ENCODE peak calls at places on chromosomes 13 and 19, in six cellular contexts. One of them, this sample, is unnamed.

GRCh38 chr13:97372929-97373328 is 61.0 kb upstream of the RAP2A start:
- DNase-seq in kidney tubule cell: no peak
- DNase-seq in HAP-1: no peak
- DNase-seq in occipital lobe: peak
- DNase-seq in activated naive CD4-positive, alpha-beta T cell treated with anti-CD3 and anti-CD28 coated beads for 36 hours: no peak
- DNase-seq in nucleus accumbens: no peak
- DNase-seq in this sample: peak

GRCh38 chr13:112219753-112220152 is 152.8 kb downstream of the SOX1 start:
- DNase-seq in kidney tubule cell: no peak
- DNase-seq in HAP-1: no peak
- DNase-seq in occipital lobe: no peak
- DNase-seq in activated naive CD4-positive, alpha-beta T cell treated with anti-CD3 and anti-CD28 coated beads for 36 hours: no peak
- DNase-seq in nucleus accumbens: no peak
- DNase-seq in this sample: no peak

GRCh38 chr13:35481777-35482176 is 5.3 kb upstream of the MAB21L1 start:
- DNase-seq in kidney tubule cell: no peak
- DNase-seq in HAP-1: no peak
- DNase-seq in occipital lobe: no peak
- DNase-seq in activated naive CD4-positive, alpha-beta T cell treated with anti-CD3 and anti-CD28 coated beads for 36 hours: no peak
- DNase-seq in nucleus accumbens: no peak
- DNase-seq in this sample: no peak

GRCh38 chr19:48674216-48674809 is 1.5 kb upstream of the NTN5 start:
- DNase-seq in kidney tubule cell: no peak
- DNase-seq in HAP-1: no peak
- DNase-seq in occipital lobe: no peak
- DNase-seq in activated naive CD4-positive, alpha-beta T cell treated with anti-CD3 and anti-CD28 coated beads for 36 hours: no peak
- DNase-seq in nucleus accumbens: no peak
- DNase-seq in this sample: no peak

GRCh38 chr19:55283548-55284393 is at the start of gene BRSK1:
- DNase-seq in kidney tubule cell: peak
- DNase-seq in HAP-1: peak
- DNase-seq in occipital lobe: peak
- DNase-seq in activated naive CD4-positive, alpha-beta T cell treated with anti-CD3 and anti-CD28 coated beads for 36 hours: peak
- DNase-seq in nucleus accumbens: peak
- DNase-seq in this sample: peak

GRCh38 chr13:33817513-33817842 is 471 bp upstream of the RFC3 start:
- DNase-seq in kidney tubule cell: no peak
- DNase-seq in HAP-1: no peak
- DNase-seq in occipital lobe: no peak
- DNase-seq in activated naive CD4-positive, alpha-beta T cell treated with anti-CD3 and anti-CD28 coated beads for 36 hours: no peak
- DNase-seq in nucleus accumbens: no peak
- DNase-seq in this sample: no peak

GRCh38 chr19:17321655-17322489 is 12.5 kb downstream of the DDA1 start:
- DNase-seq in kidney tubule cell: no peak
- DNase-seq in HAP-1: no peak
- DNase-seq in occipital lobe: no peak
- DNase-seq in activated naive CD4-positive, alpha-beta T cell treated with anti-CD3 and anti-CD28 coated beads for 36 hours: no peak
- DNase-seq in nucleus accumbens: no peak
- DNase-seq in this sample: no peak

GRCh38 chr19:16326401-16327130 is 1.9 kb downstream of the KLF2 start:
- DNase-seq in kidney tubule cell: no peak
- DNase-seq in HAP-1: peak
- DNase-seq in occipital lobe: no peak
- DNase-seq in activated naive CD4-positive, alpha-beta T cell treated with anti-CD3 and anti-CD28 coated beads for 36 hours: peak
- DNase-seq in nucleus accumbens: no peak
- DNase-seq in this sample: no peak

GRCh38 chr13:79528759-79529191 is 47.8 kb downstream of the NDFIP2 start:
- DNase-seq in kidney tubule cell: no peak
- DNase-seq in HAP-1: no peak
- DNase-seq in occipital lobe: no peak
- DNase-seq in activated naive CD4-positive, alpha-beta T cell treated with anti-CD3 and anti-CD28 coated beads for 36 hours: no peak
- DNase-seq in nucleus accumbens: no peak
- DNase-seq in this sample: no peak

GRCh38 chr19:16168465-16169081 is 4.8 kb downstream of the CIB3 start:
- DNase-seq in kidney tubule cell: no peak
- DNase-seq in HAP-1: peak
- DNase-seq in occipital lobe: no peak
- DNase-seq in activated naive CD4-positive, alpha-beta T cell treated with anti-CD3 and anti-CD28 coated beads for 36 hours: no peak
- DNase-seq in nucleus accumbens: no peak
- DNase-seq in this sample: peak

GRCh38 chr13:113491418-113491883 is 940 bp upstream of the DCUN1D2 start:
- DNase-seq in kidney tubule cell: peak
- DNase-seq in HAP-1: peak
- DNase-seq in occipital lobe: no peak
- DNase-seq in activated naive CD4-positive, alpha-beta T cell treated with anti-CD3 and anti-CD28 coated beads for 36 hours: no peak
- DNase-seq in nucleus accumbens: no peak
- DNase-seq in this sample: no peak

GRCh38 chr13:28138012-28138755 is at the start of gene PAN3:
- DNase-seq in kidney tubule cell: peak
- DNase-seq in HAP-1: peak
- DNase-seq in occipital lobe: peak
- DNase-seq in activated naive CD4-positive, alpha-beta T cell treated with anti-CD3 and anti-CD28 coated beads for 36 hours: peak
- DNase-seq in nucleus accumbens: peak
- DNase-seq in this sample: peak

GRCh38 chr13:113862766-113863510 is 938 bp downstream of the GAS6 start:
- DNase-seq in kidney tubule cell: peak
- DNase-seq in HAP-1: peak
- DNase-seq in occipital lobe: peak
- DNase-seq in activated naive CD4-positive, alpha-beta T cell treated with anti-CD3 and anti-CD28 coated beads for 36 hours: peak
- DNase-seq in nucleus accumbens: no peak
- DNase-seq in this sample: no peak

GRCh38 chr13:33108620-33109019 is 92.4 kb downstream of the KL start:
- DNase-seq in kidney tubule cell: no peak
- DNase-seq in HAP-1: no peak
- DNase-seq in occipital lobe: no peak
- DNase-seq in activated naive CD4-positive, alpha-beta T cell treated with anti-CD3 and anti-CD28 coated beads for 36 hours: no peak
- DNase-seq in nucleus accumbens: no peak
- DNase-seq in this sample: no peak

GRCh38 chr13:21996049-21996448 is 325.2 kb downstream of the FGF9 start:
- DNase-seq in kidney tubule cell: no peak
- DNase-seq in HAP-1: no peak
- DNase-seq in occipital lobe: no peak
- DNase-seq in activated naive CD4-positive, alpha-beta T cell treated with anti-CD3 and anti-CD28 coated beads for 36 hours: no peak
- DNase-seq in nucleus accumbens: no peak
- DNase-seq in this sample: no peak

GRCh38 chr19:5579286-5579685 is 11.5 kb upstream of the TINCR start:
- DNase-seq in kidney tubule cell: no peak
- DNase-seq in HAP-1: no peak
- DNase-seq in occipital lobe: no peak
- DNase-seq in activated naive CD4-positive, alpha-beta T cell treated with anti-CD3 and anti-CD28 coated beads for 36 hours: no peak
- DNase-seq in nucleus accumbens: no peak
- DNase-seq in this sample: no peak

This sample was measured in Ammon's horn.